ENCODE peak calls at places on chromosomes 13 and 19, in nine cellular contexts. W, O, J, F, B, Q, T, M and U are unnamed samples.

GRCh38 chr13:104431895-104432294 is 1365.7 kb upstream of the SLC10A2 start:
- DNase-seq in W (no peak), O (no peak), J (no peak), F (no peak), B (no peak), Q (no peak), T (no peak), M (no peak), U (no peak)

GRCh38 chr13:111911141-111911720 is 155.7 kb upstream of the SOX1 start:
- DNase-seq in W (no peak), O (no peak), J (no peak), F (no peak), B (no peak), Q (no peak), T (no peak), M (no peak), U (no peak)

GRCh38 chr19:13053761-13054604 is 48.7 kb downstream of the LYL1 start:
- DNase-seq in W (peak), O (peak), J (no peak), F (peak), B (peak), Q (no peak), T (peak), M (peak), U (peak)

GRCh38 chr13:51803018-51803417 is 945 bp downstream of the DHRS12 start:
- DNase-seq in W (no peak), O (no peak), J (no peak), F (peak), B (no peak), Q (no peak), T (peak), M (no peak), U (no peak)

GRCh38 chr19:15455996-15456395 is 6.2 kb upstream of the WIZ start:
- DNase-seq in W (no peak), O (no peak), J (no peak), F (no peak), B (no peak), Q (no peak), T (no peak), M (no peak), U (no peak)

GRCh38 chr19:3692141-3693029 is 7.9 kb downstream of the PIP5K1C start:
- DNase-seq in W (no peak), O (no peak), J (peak), F (no peak), B (no peak), Q (no peak), T (no peak), M (no peak), U (peak)

GRCh38 chr19:7783991-7784421 is 21.0 kb downstream of the CLEC4M start:
- DNase-seq in W (no peak), O (peak), J (no peak), F (no peak), B (peak), Q (no peak), T (no peak), M (peak), U (no peak)

GRCh38 chr13:113419531-113420183 is 33.6 kb downstream of the ADPRHL1 start:
- DNase-seq in W (no peak), O (no peak), J (no peak), F (no peak), B (no peak), Q (peak), T (no peak), M (no peak), U (no peak)

GRCh38 chr13:85698236-85698635 is 101.0 kb downstream of the SLITRK6 start:
- DNase-seq in W (no peak), O (peak), J (no peak), F (no peak), B (no peak), Q (no peak), T (no peak), M (peak), U (no peak)

GRCh38 chr19:11339254-11340098 is at the start of gene RAB3D:
- DNase-seq in W (peak), O (peak), J (peak), F (peak), B (peak), Q (peak), T (peak), M (peak), U (peak)

GRCh38 chr19:4066176-4066606 is 508 bp downstream of the ZBTB7A start:
- DNase-seq in W (no peak), O (no peak), J (peak), F (no peak), B (no peak), Q (no peak), T (peak), M (no peak), U (peak)

GRCh38 chr13:88042489-88042888 is 371.3 kb downstream of the SLITRK5 start:
- DNase-seq in W (no peak), O (no peak), J (no peak), F (no peak), B (no peak), Q (no peak), T (no peak), M (peak), U (no peak)

GRCh38 chr19:49802836-49803528 is 10.1 kb downstream of the FUZ start:
- DNase-seq in W (no peak), O (no peak), J (no peak), F (no peak), B (no peak), Q (no peak), T (no peak), M (no peak), U (no peak)

GRCh38 chr19:52664461-52664860 is 26.3 kb upstream of the ZNF83 start:
- DNase-seq in W (no peak), O (no peak), J (no peak), F (peak), B (no peak), Q (peak), T (no peak), M (no peak), U (peak)

GRCh38 chr13:45518525-45519235 is 53.9 kb downstream of the COG3 start:
- DNase-seq in W (no peak), O (peak), J (no peak), F (no peak), B (peak), Q (no peak), T (no peak), M (peak), U (no peak)

GRCh38 chr13:39250440-39250839 is 212.2 kb downstream of the NHLRC3 start:
- DNase-seq in W (no peak), O (no peak), J (no peak), F (no peak), B (no peak), Q (no peak), T (no peak), M (no peak), U (no peak)

GRCh38 chr13:113091211-113091771 is 14.3 kb upstream of the F7 start:
- DNase-seq in W (no peak), O (no peak), J (no peak), F (no peak), B (no peak), Q (no peak), T (no peak), M (no peak), U (no peak)

GRCh38 chr13:47168086-47168485 is 271.2 kb upstream of the HTR2A start:
- DNase-seq in W (no peak), O (peak), J (no peak), F (no peak), B (peak), Q (no peak), T (no peak), M (peak), U (no peak)

GRCh38 chr13:25186187-25186586 is 14.1 kb upstream of the AMER2 start:
- DNase-seq in W (no peak), O (no peak), J (no peak), F (no peak), B (no peak), Q (no peak), T (no peak), M (no peak), U (no peak)

GRCh38 chr13:106570354-106570822 is 2.5 kb upstream of the ARGLU1 start:
- DNase-seq in W (peak), O (peak), J (peak), F (peak), B (peak), Q (peak), T (peak), M (peak), U (peak)

DNA sequence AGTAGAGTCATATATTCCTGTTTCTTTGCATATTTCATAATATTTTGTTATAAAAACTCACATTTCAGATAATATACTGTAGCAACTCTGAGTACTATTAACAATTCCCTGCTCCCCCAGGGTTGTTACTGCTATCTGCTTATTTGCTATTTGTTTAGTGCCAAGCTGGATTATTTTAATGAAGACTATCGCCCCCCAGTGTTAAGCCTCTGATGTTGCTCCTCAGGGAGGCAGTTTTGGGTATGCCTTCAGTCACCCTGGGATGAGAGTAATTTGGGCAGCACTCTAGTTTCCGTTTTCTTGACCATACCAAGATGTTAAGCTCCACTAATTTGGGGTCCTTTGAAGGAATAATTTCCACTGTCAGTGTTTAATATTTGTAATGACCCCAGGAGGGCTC is 46.0 kb downstream of the MICU2 start:
- DNase-seq in W (no peak), O (no peak), J (no peak), F (peak), B (peak), Q (peak), T (peak), M (no peak), U (no peak)
- TF ChIP-seq CTCF in W (no peak), O (peak), J (peak), F (peak), B (peak), Q (peak), T (no peak), M (peak), U (no peak)

DNA sequence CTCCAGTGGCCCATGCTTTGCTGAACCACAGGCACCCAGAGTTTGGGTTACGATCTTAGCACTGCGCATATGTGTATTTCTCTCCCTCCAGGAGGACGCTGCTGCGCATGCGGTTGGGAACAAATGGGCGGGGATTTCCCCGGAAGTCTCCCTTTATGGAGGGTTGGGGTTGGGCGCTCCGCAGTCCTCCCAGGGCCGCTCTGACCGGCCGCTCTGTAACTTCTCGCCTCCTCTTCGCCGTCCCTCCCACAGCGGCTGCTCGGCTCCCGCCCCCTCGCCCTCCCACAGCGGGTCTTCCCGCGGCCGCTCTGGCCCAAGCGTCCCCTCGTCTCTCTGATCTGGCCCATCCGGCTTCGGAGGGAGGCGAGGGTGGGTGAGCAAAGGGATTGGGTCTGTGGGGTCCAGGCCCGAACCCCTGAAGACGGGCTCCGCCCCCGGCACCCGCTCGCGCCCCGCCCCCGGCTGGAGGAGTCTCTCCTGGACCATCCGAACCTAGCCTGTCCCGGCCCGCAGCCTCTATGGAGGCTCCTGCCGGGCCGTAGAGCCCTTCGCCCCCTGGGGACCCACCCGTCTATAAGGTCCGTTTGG is at the start of gene MEGF8:
- DNase-seq in W (peak), O (peak), J (peak), F (peak), B (peak), Q (peak), T (peak), M (peak), U (peak)
- TF ChIP-seq CTCF in W (no peak), O (peak), J (no peak), F (peak), B (peak), Q (peak), T (peak), M (peak), U (no peak)

GRCh38 chr19:45231891-45232290 is 13.3 kb downstream of the EXOC3L2 start:
- DNase-seq in W (no peak), O (no peak), J (no peak), F (no peak), B (no peak), Q (no peak), T (no peak), M (no peak), U (no peak)

GRCh38 chr19:45234089-45234869 is 10.9 kb downstream of the EXOC3L2 start:
- DNase-seq in W (no peak), O (no peak), J (no peak), F (peak), B (no peak), Q (no peak), T (no peak), M (no peak), U (peak)

GRCh38 chr19:45238556-45238955 is 6.7 kb downstream of the EXOC3L2 start:
- DNase-seq in W (no peak), O (no peak), J (no peak), F (no peak), B (no peak), Q (no peak), T (no peak), M (no peak), U (no peak)

GRCh38 chr19:45235485-45235884 is 9.7 kb downstream of the EXOC3L2 start:
- DNase-seq in W (no peak), O (no peak), J (no peak), F (no peak), B (no peak), Q (no peak), T (no peak), M (no peak), U (no peak)
- TF ChIP-seq CTCF in W (no peak), O (no peak), J (no peak), F (no peak), B (no peak), Q (no peak), T (no peak), M (no peak), U (no peak)

GRCh38 chr19:38478273-38478971 is 44.9 kb downstream of the RYR1 start:
- DNase-seq in W (no peak), O (no peak), J (no peak), F (peak), B (peak), Q (peak), T (no peak), M (no peak), U (no peak)
- TF ChIP-seq CTCF in W (no peak), O (peak), J (no peak), F (peak), B (no peak), Q (peak), T (no peak), M (peak), U (peak)

GRCh38 chr19:55132453-55133129 is 15.2 kb upstream of the PPP1R12C start:
- DNase-seq in W (no peak), O (no peak), J (no peak), F (no peak), B (no peak), Q (no peak), T (no peak), M (no peak), U (no peak)
- TF ChIP-seq CTCF in W (no peak), O (peak), J (no peak), F (no peak), B (no peak), Q (no peak), T (no peak), M (no peak), U (no peak)

DNA sequence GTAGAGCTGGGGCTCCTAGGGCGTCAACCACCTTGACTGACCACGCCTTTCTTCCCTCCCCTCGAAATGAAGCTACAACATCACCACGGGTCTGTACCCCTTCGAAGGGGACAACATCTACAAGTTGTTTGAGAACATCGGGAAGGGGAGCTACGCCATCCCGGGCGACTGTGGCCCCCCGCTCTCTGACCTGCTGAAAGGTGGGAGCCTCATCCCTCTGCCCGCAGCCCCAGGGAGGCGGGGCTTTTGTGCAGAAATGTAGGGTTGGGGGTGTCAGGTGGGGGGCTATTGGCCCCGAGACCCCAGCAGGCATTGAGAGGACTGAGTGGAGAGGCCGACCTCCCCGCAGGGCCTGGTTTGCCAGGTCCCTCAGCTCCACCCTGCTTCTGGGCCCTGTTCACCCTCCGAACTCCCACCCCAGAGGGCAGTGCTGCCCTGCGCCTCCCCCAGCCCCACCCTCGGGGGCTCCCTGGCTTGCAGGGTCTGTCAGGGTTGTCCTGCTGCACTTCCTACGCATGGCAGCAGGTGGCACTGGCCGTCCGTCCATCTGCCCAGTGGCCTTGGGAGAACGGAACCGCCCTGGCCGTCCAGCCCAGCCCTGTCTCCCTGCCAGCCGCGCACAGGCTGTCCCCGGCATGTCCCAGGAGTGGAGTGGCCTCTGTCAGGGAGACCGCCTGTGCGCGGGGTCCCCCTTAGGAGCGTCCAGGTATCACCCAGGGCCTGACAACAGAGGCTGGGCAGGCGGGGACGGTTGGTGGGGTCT is 15.7 kb downstream of the STK11 start:
- DNase-seq in W (no peak), O (peak), J (no peak), F (peak), B (peak), Q (no peak), T (peak), M (peak), U (peak)
- TF ChIP-seq CTCF in W (peak), O (peak), J (no peak), F (peak), B (peak), Q (peak), T (peak), M (peak), U (peak)

GRCh38 chr19:42030605-42031004 is 36.6 kb upstream of the ATP1A3 start:
- DNase-seq in W (no peak), O (no peak), J (no peak), F (no peak), B (no peak), Q (no peak), T (no peak), M (no peak), U (no peak)

GRCh38 chr19:42032428-42032827 is 37.6 kb downstream of the GRIK5 start:
- DNase-seq in W (no peak), O (no peak), J (no peak), F (no peak), B (no peak), Q (no peak), T (no peak), M (peak), U (no peak)

GRCh38 chr19:42023943-42024260 is 29.9 kb upstream of the ATP1A3 start:
- DNase-seq in W (no peak), O (no peak), J (no peak), F (no peak), B (no peak), Q (no peak), T (no peak), M (no peak), U (no peak)

GRCh38 chr19:42024622-42025111 is 30.6 kb upstream of the ATP1A3 start:
- DNase-seq in W (no peak), O (peak), J (no peak), F (no peak), B (peak), Q (no peak), T (no peak), M (peak), U (no peak)

GRCh38 chr19:42028304-42029216 is 34.5 kb upstream of the ATP1A3 start:
- DNase-seq in W (no peak), O (no peak), J (peak), F (peak), B (no peak), Q (peak), T (no peak), M (no peak), U (peak)
- TF ChIP-seq CTCF in W (no peak), O (peak), J (no peak), F (peak), B (peak), Q (peak), T (no peak), M (peak), U (peak)

GRCh38 chr19:46404039-46404883 is 9.1 kb downstream of the CCDC8 start:
- DNase-seq in W (no peak), O (peak), J (no peak), F (peak), B (peak), Q (peak), T (peak), M (peak), U (peak)
- TF ChIP-seq CTCF in W (no peak), O (peak), J (no peak), F (peak), B (no peak), Q (peak), T (no peak), M (peak), U (no peak)

DNA sequence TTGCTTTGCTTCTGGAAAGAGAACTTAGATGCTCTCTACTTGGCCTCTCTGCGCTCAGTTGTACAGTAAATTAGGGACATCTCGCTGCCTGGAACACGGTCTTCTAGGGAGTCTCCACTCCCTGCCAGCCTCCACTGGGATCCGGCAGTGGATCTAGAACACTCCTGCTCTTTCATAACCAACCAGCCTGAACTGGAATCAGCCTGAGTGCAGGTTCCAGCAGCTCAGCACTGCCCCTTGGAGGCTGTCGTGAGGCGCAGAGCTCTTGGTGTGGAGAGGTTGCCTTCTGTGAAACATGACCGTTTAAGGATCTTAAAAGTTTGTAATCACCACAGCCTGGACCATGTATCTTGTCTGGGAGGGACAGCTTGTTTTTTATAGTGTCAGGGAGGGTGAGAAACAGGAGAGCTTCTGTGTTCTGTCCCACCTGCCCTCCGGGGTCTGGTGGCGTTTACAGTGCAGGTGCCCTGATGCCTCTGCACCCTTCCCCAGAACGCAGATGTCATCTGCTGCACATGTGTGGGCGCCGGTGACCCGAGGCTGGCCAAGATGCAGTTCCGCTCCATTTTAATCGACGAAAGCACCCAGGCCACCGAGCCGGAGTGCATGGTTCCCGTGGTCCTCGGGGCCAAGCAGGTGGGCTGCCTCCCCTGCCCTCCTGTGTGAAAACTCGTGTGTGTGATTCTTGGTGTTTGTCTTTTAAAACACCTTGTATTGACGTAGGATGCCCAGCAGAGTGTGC is 24.8 kb downstream of the UPF1 start:
- DNase-seq in W (no peak), O (no peak), J (no peak), F (peak), B (peak), Q (peak), T (no peak), M (peak), U (no peak)
- TF ChIP-seq CTCF in W (no peak), O (peak), J (no peak), F (peak), B (peak), Q (peak), T (no peak), M (peak), U (peak)

GRCh38 chr13:26719356-26719945 is 41.1 kb downstream of the GPR12 start:
- DNase-seq in W (no peak), O (peak), J (no peak), F (no peak), B (no peak), Q (peak), T (no peak), M (no peak), U (no peak)
- TF ChIP-seq CTCF in W (no peak), O (peak), J (no peak), F (peak), B (peak), Q (no peak), T (no peak), M (no peak), U (no peak)